ENCODE peak calls at places on chromosomes 5 and 9, in five cellular contexts. Z is fibroblast of lung, W is mucosa of descending colon, C is PC-3, P is PC-9. V is an unnamed sample.

GRCh38 chr5:159220206-159220605 is 10.9 kb upstream of the RNF145 start:
- DNase-seq in Z (no peak), W (no peak), C (peak; percentile 9), P (no peak), V (no peak)

GRCh38 chr5:16934123-16934522 is 2.0 kb downstream of the MYO10 start:
- DNase-seq in Z (peak; percentile 58), W (peak; percentile 83), C (peak; percentile 96), P (peak; percentile 92), V (no peak)

GRCh38 chr5:178250263-178250662 is 17.7 kb upstream of the PHYKPL start:
- DNase-seq in Z (no peak), W (no peak), C (no peak), P (no peak), V (no peak)

GRCh38 chr5:129367883-129368282 is 92.2 kb upstream of the ADAMTS19 start:
- DNase-seq in Z (peak; percentile 75), W (no peak), C (no peak), P (no peak), V (no peak)

GRCh38 chr5:85823462-85824426 is 794.0 kb upstream of the COX7C start:
- DNase-seq in Z (no peak), W (no peak), C (peak; percentile 77), P (no peak), V (no peak)

GRCh38 chr9:114662081-114662989 is 4.7 kb upstream of the TEX53 start:
- DNase-seq in Z (no peak), W (peak; percentile 42), C (peak; percentile 68), P (peak; percentile 58), V (no peak)

GRCh38 chr9:117164512-117164911 is 250.3 kb downstream of the ASTN2 start:
- DNase-seq in Z (no peak), W (no peak), C (no peak), P (no peak), V (no peak)

GRCh38 chr5:3417376-3417943 is 178.2 kb upstream of the IRX1 start:
- DNase-seq in Z (no peak), W (no peak), C (no peak), P (no peak), V (no peak)

GRCh38 chr5:74044936-74045335 is 418.9 kb downstream of the ARHGEF28 start:
- DNase-seq in Z (no peak), W (no peak), C (no peak), P (no peak), V (no peak)

GRCh38 chr5:58322453-58322852 is 137.4 kb downstream of the PLK2 start:
- DNase-seq in Z (peak; percentile 75), W (no peak), C (peak; percentile 51), P (no peak), V (no peak)

GRCh38 chr5:492314-492893 is 31.8 kb downstream of the SLC9A3 start:
- DNase-seq in Z (no peak), W (no peak), C (no peak), P (no peak), V (no peak)

GRCh38 chr5:140575309-140575708 is 10.7 kb downstream of the SLC35A4 start:
- DNase-seq in Z (peak; percentile 22), W (peak; percentile 84), C (peak; percentile 54), P (no peak), V (no peak)

GRCh38 chr5:59193616-59194319 is 610.9 kb downstream of the RAB3C start:
- DNase-seq in Z (peak; percentile 95), W (no peak), C (peak; percentile 75), P (peak; percentile 83), V (peak; percentile 89)

GRCh38 chr5:141694479-141694878 is 12.4 kb upstream of the ARAP3 start:
- DNase-seq in Z (no peak), W (peak; percentile 22), C (no peak), P (no peak), V (no peak)

GRCh38 chr9:87497604-87498045 is at the start of gene DAPK1:
- DNase-seq in Z (peak; percentile 60), W (peak; percentile 76), C (no peak), P (peak; percentile 81), V (no peak)

GRCh38 chr5:109594217-109594616 is 95.5 kb upstream of the MAN2A1 start:
- DNase-seq in Z (no peak), W (no peak), C (no peak), P (no peak), V (no peak)

GRCh38 chr9:80842383-80842782 is 847.0 kb downstream of the TLE1 start:
- DNase-seq in Z (no peak), W (no peak), C (no peak), P (no peak), V (no peak)

GRCh38 chr9:4654538-4654937 is 7.6 kb upstream of the PLPP6 start:
- DNase-seq in Z (no peak), W (no peak), C (no peak), P (no peak), V (no peak)

GRCh38 chr5:130289132-130290088 is 385.1 kb downstream of the CHSY3 start:
- DNase-seq in Z (peak; percentile 70), W (no peak), C (peak; percentile 80), P (peak; percentile 12), V (no peak)

GRCh38 chr5:153896701-153897100 is 142.0 kb downstream of the FAM114A2 start:
- DNase-seq in Z (peak; percentile 66), W (no peak), C (no peak), P (no peak), V (no peak)

GRCh38 chr9:79346350-79347020 is 225.3 kb upstream of the TLE4 start:
- DNase-seq in Z (peak; percentile 67), W (no peak), C (no peak), P (no peak), V (no peak)

GRCh38 chr5:79774171-79774854 is 84.7 kb downstream of the CMYA5 start:
- DNase-seq in Z (peak; percentile 36), W (no peak), C (peak; percentile 29), P (peak; percentile 3), V (no peak)

GRCh38 chr5:76386360-76386759 is 16.7 kb upstream of the IQGAP2 start:
- DNase-seq in Z (no peak), W (peak; percentile 90), C (no peak), P (peak; percentile 57), V (no peak)

GRCh38 chr5:159586941-159587340 is 256.7 kb upstream of the IL12B start:
- DNase-seq in Z (peak; percentile 65), W (no peak), C (no peak), P (no peak), V (no peak)

GRCh38 chr5:113487411-113487778 is 858 bp downstream of the MCC start:
- DNase-seq in Z (peak; percentile 18), W (no peak), C (peak; percentile 38), P (peak; percentile 20), V (no peak)

GRCh38 chr5:81739283-81739682 is 11.6 kb downstream of the SSBP2 start:
- DNase-seq in Z (no peak), W (no peak), C (no peak), P (no peak), V (no peak)

GRCh38 chr9:137542486-137542885 is 7.7 kb downstream of the PNPLA7 start:
- DNase-seq in Z (no peak), W (no peak), C (no peak), P (no peak), V (no peak)

GRCh38 chr9:132609829-132610228 is 27.4 kb downstream of the BARHL1 start:
- DNase-seq in Z (peak; percentile 88), W (no peak), C (peak; percentile 84), P (no peak), V (no peak)

GRCh38 chr5:71939452-71939932 is 167.8 kb upstream of the MAP1B start:
- DNase-seq in Z (no peak), W (no peak), C (no peak), P (no peak), V (no peak)

GRCh38 chr5:117487556-117487955 is 912.9 kb upstream of the SEMA6A start:
- DNase-seq in Z (no peak), W (no peak), C (no peak), P (no peak), V (no peak)

GRCh38 chr9:136488247-136489214 is 5.7 kb upstream of the SEC16A start:
- DNase-seq in Z (no peak), W (peak; percentile 88), C (peak; percentile 72), P (peak; percentile 87), V (no peak)

GRCh38 chr5:179113143-179113530 is 53.0 kb downstream of the ZNF354C start:
- DNase-seq in Z (no peak), W (no peak), C (no peak), P (no peak), V (no peak)

GRCh38 chr9:101462558-101462957 is 27.0 kb upstream of the ALDOB start:
- DNase-seq in Z (peak; percentile 72), W (no peak), C (no peak), P (no peak), V (no peak)
- TF ChIP-seq CTCF in Z (no peak), W (no peak), C (no peak), P (no peak), V (no peak)

GRCh38 chr9:71519098-71519497 is 249.2 kb downstream of the CEMIP2 start:
- DNase-seq in Z (no peak), W (no peak), C (no peak), P (no peak), V (no peak)
- H3K4me3 ChIP-seq in Z (no peak overlapping the region), W (no peak overlapping the region), C (no peak overlapping the region), P (no peak overlapping the region), V (no peak overlapping the region)

GRCh38 chr9:129902735-129903134 is 67.5 kb downstream of the USP20 start:
- DNase-seq in Z (no peak), W (no peak), C (no peak), P (no peak), V (no peak)
- H3K36me3 ChIP-seq in Z (peaks cover 5% of the 10 kb centered on the region), W (no peaks in the 10 kb centered on the region), C (peaks cover 4% of the 10 kb centered on the region), P (no peaks in the 10 kb centered on the region), V (no peaks in the 10 kb centered on the region)

DNA sequence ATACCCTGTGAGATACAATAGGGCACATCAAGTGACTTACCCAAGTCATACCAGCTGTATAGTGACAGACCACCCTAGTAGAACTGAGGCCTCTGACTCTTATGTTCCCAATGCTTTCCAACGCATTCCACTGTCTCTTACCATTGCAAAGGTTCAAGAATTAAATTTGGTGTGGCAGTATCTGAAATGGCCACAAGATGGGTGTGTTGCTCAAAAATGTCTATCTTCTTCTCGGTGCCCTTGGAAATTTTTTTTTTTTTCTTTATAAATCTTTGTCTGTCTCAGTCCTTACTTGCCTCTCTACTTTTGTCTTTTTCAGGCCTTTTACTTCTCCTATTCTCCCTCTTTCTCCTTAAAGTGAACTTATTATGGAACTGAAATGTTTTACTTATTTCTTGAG is 48.4 kb downstream of the GPR21 start:
- DNase-seq in Z (peak; percentile 43), W (no peak), C (peak; percentile 42), P (no peak), V (no peak)
- TF ChIP-seq CTCF in Z (peak; percentile 65), W (no peak), C (peak; percentile 65), P (peak; percentile 74), V (peak; percentile 49)

GRCh38 chr5:134114886-134115805 is 665 bp downstream of the TCF7 start:
- DNase-seq in Z (no peak), W (peak; percentile 65), C (no peak), P (peak; percentile 34), V (no peak)

GRCh38 chr5:134112726-134113571 is 1.5 kb upstream of the TCF7 start:
- DNase-seq in Z (no peak), W (no peak), C (no peak), P (no peak), V (no peak)

GRCh38 chr5:134113908-134114875 is at the start of gene TCF7:
- DNase-seq in Z (peak; percentile 77), W (peak; percentile 90), C (peak; percentile 75), P (peak; percentile 73), V (no peak)

GRCh38 chr5:134111741-134112647 is 2.5 kb upstream of the TCF7 start:
- DNase-seq in Z (peak; percentile 68), W (no peak), C (no peak), P (no peak), V (no peak)

GRCh38 chr5:134113572-134113907 is 941 bp upstream of the TCF7 start:
- DNase-seq in Z (no peak), W (no peak), C (no peak), P (no peak), V (no peak)
- H3K4me3 ChIP-seq in Z (peak overlapping the region; percentile 62), W (no peak overlapping the region), C (no peak overlapping the region), P (peak overlapping the region; percentile 90), V (no peak overlapping the region)

GRCh38 chr9:75626860-75627259 is 263.6 kb upstream of the PCSK5 start:
- DNase-seq in Z (no peak), W (no peak), C (no peak), P (no peak), V (no peak)
- H3K36me3 ChIP-seq in Z (no peaks in the 10 kb centered on the region), W (no peaks in the 10 kb centered on the region), C (no peaks in the 10 kb centered on the region), P (no peaks in the 10 kb centered on the region), V (no peaks in the 10 kb centered on the region)

V was measured in kidney epithelial cell.